ENCODE peak calls at places on chromosome 10, in nine cellular contexts. One of them, this sample, is unnamed.

GRCh38 chr10:90857635-90858488 is at the start of gene HTR7:
- DNase-seq in ecto neural progenitor cell: peak; percentile 84
- DNase-seq in substantia nigra: peak; percentile 35
- DNase-seq in GM23338: peak; percentile 76
- DNase-seq in HS-5: no peak
- DNase-seq in CD8-positive, alpha-beta memory T cell: peak; percentile 70
- DNase-seq in neural crest cell: peak; percentile 62
- DNase-seq in T-cell: peak; percentile 42
- DNase-seq in AG08395: peak; percentile 57
- DNase-seq in this sample: peak; percentile 80

GRCh38 chr10:76036410-76036940 is 605.1 kb downstream of the LRMDA start:
- DNase-seq in ecto neural progenitor cell: peak; percentile 80
- DNase-seq in substantia nigra: peak; percentile 71
- DNase-seq in GM23338: peak; percentile 78
- DNase-seq in HS-5: no peak
- DNase-seq in CD8-positive, alpha-beta memory T cell: no peak
- DNase-seq in neural crest cell: peak; percentile 77
- DNase-seq in T-cell: peak; percentile 7
- DNase-seq in AG08395: peak; percentile 84
- DNase-seq in this sample: peak; percentile 48

GRCh38 chr10:30013684-30014246 is 45.6 kb downstream of the JCAD start:
- DNase-seq in ecto neural progenitor cell: no peak
- DNase-seq in substantia nigra: no peak
- DNase-seq in GM23338: no peak
- DNase-seq in HS-5: no peak
- DNase-seq in CD8-positive, alpha-beta memory T cell: no peak
- DNase-seq in neural crest cell: no peak
- DNase-seq in T-cell: no peak
- DNase-seq in AG08395: no peak
- DNase-seq in this sample: peak; percentile 41

GRCh38 chr10:58457761-58458616 is 54.7 kb upstream of the BICC1 start:
- DNase-seq in ecto neural progenitor cell: no peak
- DNase-seq in substantia nigra: no peak
- DNase-seq in GM23338: no peak
- DNase-seq in HS-5: peak; percentile 57
- DNase-seq in CD8-positive, alpha-beta memory T cell: no peak
- DNase-seq in neural crest cell: no peak
- DNase-seq in T-cell: no peak
- DNase-seq in AG08395: peak; percentile 77
- DNase-seq in this sample: no peak

GRCh38 chr10:118565301-118566075 is 30.0 kb downstream of the PRLHR start:
- DNase-seq in ecto neural progenitor cell: peak; percentile 32
- DNase-seq in substantia nigra: no peak
- DNase-seq in GM23338: no peak
- DNase-seq in HS-5: no peak
- DNase-seq in CD8-positive, alpha-beta memory T cell: no peak
- DNase-seq in neural crest cell: no peak
- DNase-seq in T-cell: no peak
- DNase-seq in AG08395: no peak
- DNase-seq in this sample: no peak

GRCh38 chr10:4073912-4074311 is 288.9 kb upstream of the KLF6 start:
- DNase-seq in ecto neural progenitor cell: no peak
- DNase-seq in substantia nigra: no peak
- DNase-seq in GM23338: no peak
- DNase-seq in HS-5: no peak
- DNase-seq in CD8-positive, alpha-beta memory T cell: no peak
- DNase-seq in neural crest cell: no peak
- DNase-seq in T-cell: no peak
- DNase-seq in AG08395: peak; percentile 79
- DNase-seq in this sample: no peak

GRCh38 chr10:12324530-12324929 is 24.8 kb upstream of the CAMK1D start:
- DNase-seq in ecto neural progenitor cell: no peak
- DNase-seq in substantia nigra: no peak
- DNase-seq in GM23338: no peak
- DNase-seq in HS-5: no peak
- DNase-seq in CD8-positive, alpha-beta memory T cell: no peak
- DNase-seq in neural crest cell: no peak
- DNase-seq in T-cell: no peak
- DNase-seq in AG08395: no peak
- DNase-seq in this sample: no peak

GRCh38 chr10:115092555-115093285 is 445 bp upstream of the ATRNL1 start:
- DNase-seq in ecto neural progenitor cell: peak; percentile 76
- DNase-seq in substantia nigra: no peak
- DNase-seq in GM23338: peak; percentile 77
- DNase-seq in HS-5: no peak
- DNase-seq in CD8-positive, alpha-beta memory T cell: peak; percentile 20
- DNase-seq in neural crest cell: peak; percentile 59
- DNase-seq in T-cell: no peak
- DNase-seq in AG08395: no peak
- DNase-seq in this sample: peak; percentile 55

GRCh38 chr10:7546365-7546967 is 120.3 kb downstream of the ITIH5 start:
- DNase-seq in ecto neural progenitor cell: no peak
- DNase-seq in substantia nigra: no peak
- DNase-seq in GM23338: no peak
- DNase-seq in HS-5: no peak
- DNase-seq in CD8-positive, alpha-beta memory T cell: no peak
- DNase-seq in neural crest cell: no peak
- DNase-seq in T-cell: no peak
- DNase-seq in AG08395: no peak
- DNase-seq in this sample: no peak

GRCh38 chr10:126955396-126955795 is 50.2 kb downstream of the DOCK1 start:
- DNase-seq in ecto neural progenitor cell: no peak
- DNase-seq in substantia nigra: peak; percentile 50
- DNase-seq in GM23338: no peak
- DNase-seq in HS-5: no peak
- DNase-seq in CD8-positive, alpha-beta memory T cell: no peak
- DNase-seq in neural crest cell: no peak
- DNase-seq in T-cell: no peak
- DNase-seq in AG08395: no peak
- DNase-seq in this sample: no peak

GRCh38 chr10:60281331-60281730 is 108.3 kb downstream of the ANK3 start:
- DNase-seq in ecto neural progenitor cell: no peak
- DNase-seq in substantia nigra: no peak
- DNase-seq in GM23338: no peak
- DNase-seq in HS-5: no peak
- DNase-seq in CD8-positive, alpha-beta memory T cell: no peak
- DNase-seq in neural crest cell: no peak
- DNase-seq in T-cell: no peak
- DNase-seq in AG08395: no peak
- DNase-seq in this sample: no peak

GRCh38 chr10:60611291-60611747 is 167.0 kb upstream of the CDK1 start:
- DNase-seq in ecto neural progenitor cell: no peak
- DNase-seq in substantia nigra: no peak
- DNase-seq in GM23338: peak; percentile 39
- DNase-seq in HS-5: peak; percentile 82
- DNase-seq in CD8-positive, alpha-beta memory T cell: no peak
- DNase-seq in neural crest cell: no peak
- DNase-seq in T-cell: no peak
- DNase-seq in AG08395: peak; percentile 71
- DNase-seq in this sample: peak; percentile 15

GRCh38 chr10:62045765-62046521 is 144.4 kb downstream of the ARID5B start:
- DNase-seq in ecto neural progenitor cell: no peak
- DNase-seq in substantia nigra: no peak
- DNase-seq in GM23338: no peak
- DNase-seq in HS-5: no peak
- DNase-seq in CD8-positive, alpha-beta memory T cell: no peak
- DNase-seq in neural crest cell: no peak
- DNase-seq in T-cell: no peak
- DNase-seq in AG08395: peak; percentile 61
- DNase-seq in this sample: no peak

GRCh38 chr10:99779335-99779734 is 3.1 kb upstream of the ABCC2 start:
- DNase-seq in ecto neural progenitor cell: no peak
- DNase-seq in substantia nigra: no peak
- DNase-seq in GM23338: no peak
- DNase-seq in HS-5: peak; percentile 60
- DNase-seq in CD8-positive, alpha-beta memory T cell: no peak
- DNase-seq in neural crest cell: no peak
- DNase-seq in T-cell: no peak
- DNase-seq in AG08395: peak; percentile 30
- DNase-seq in this sample: peak; percentile 52

GRCh38 chr10:70966848-70967553 is 78.6 kb upstream of the PCBD1 start:
- DNase-seq in ecto neural progenitor cell: no peak
- DNase-seq in substantia nigra: no peak
- DNase-seq in GM23338: no peak
- DNase-seq in HS-5: no peak
- DNase-seq in CD8-positive, alpha-beta memory T cell: no peak
- DNase-seq in neural crest cell: no peak
- DNase-seq in T-cell: no peak
- DNase-seq in AG08395: no peak
- DNase-seq in this sample: no peak

GRCh38 chr10:122911889-122912484 is 1.6 kb downstream of the FAM24A start:
- DNase-seq in ecto neural progenitor cell: peak; percentile 86
- DNase-seq in substantia nigra: peak; percentile 14
- DNase-seq in GM23338: peak; percentile 84
- DNase-seq in HS-5: no peak
- DNase-seq in CD8-positive, alpha-beta memory T cell: peak; percentile 35
- DNase-seq in neural crest cell: peak; percentile 71
- DNase-seq in T-cell: peak; percentile 41
- DNase-seq in AG08395: peak; percentile 70
- DNase-seq in this sample: peak; percentile 53

GRCh38 chr10:95656291-95657164 is at the start of gene ALDH18A1:
- DNase-seq in ecto neural progenitor cell: peak; percentile 94
- DNase-seq in substantia nigra: peak; percentile 89
- DNase-seq in GM23338: peak; percentile 93
- DNase-seq in HS-5: peak; percentile 59
- DNase-seq in CD8-positive, alpha-beta memory T cell: peak; percentile 94
- DNase-seq in neural crest cell: peak; percentile 95
- DNase-seq in T-cell: peak; percentile 79
- DNase-seq in AG08395: peak; percentile 95
- DNase-seq in this sample: peak; percentile 93

GRCh38 chr10:128087884-128088695 is 38.1 kb downstream of the MKI67 start:
- DNase-seq in ecto neural progenitor cell: no peak
- DNase-seq in substantia nigra: no peak
- DNase-seq in GM23338: peak; percentile 57
- DNase-seq in HS-5: no peak
- DNase-seq in CD8-positive, alpha-beta memory T cell: no peak
- DNase-seq in neural crest cell: no peak
- DNase-seq in T-cell: no peak
- DNase-seq in AG08395: no peak
- DNase-seq in this sample: peak; percentile 33

GRCh38 chr10:63976538-63976937 is 455.3 kb downstream of the REEP3 start:
- DNase-seq in ecto neural progenitor cell: peak; percentile 69
- DNase-seq in substantia nigra: peak; percentile 19
- DNase-seq in GM23338: peak; percentile 82
- DNase-seq in HS-5: no peak
- DNase-seq in CD8-positive, alpha-beta memory T cell: no peak
- DNase-seq in neural crest cell: peak; percentile 51
- DNase-seq in T-cell: no peak
- DNase-seq in AG08395: peak; percentile 57
- DNase-seq in this sample: peak; percentile 49

GRCh38 chr10:105159268-105159667 is 518.2 kb downstream of the SORCS3 start:
- DNase-seq in ecto neural progenitor cell: no peak
- DNase-seq in substantia nigra: no peak
- DNase-seq in GM23338: no peak
- DNase-seq in HS-5: no peak
- DNase-seq in CD8-positive, alpha-beta memory T cell: no peak
- DNase-seq in neural crest cell: no peak
- DNase-seq in T-cell: no peak
- DNase-seq in AG08395: no peak
- DNase-seq in this sample: no peak

GRCh38 chr10:126670056-126670743 is at the start of gene C10orf90:
- DNase-seq in ecto neural progenitor cell: no peak
- DNase-seq in substantia nigra: peak; percentile 54
- DNase-seq in GM23338: no peak
- DNase-seq in HS-5: no peak
- DNase-seq in CD8-positive, alpha-beta memory T cell: no peak
- DNase-seq in neural crest cell: no peak
- DNase-seq in T-cell: no peak
- DNase-seq in AG08395: no peak
- DNase-seq in this sample: no peak

GRCh38 chr10:68543004-68543918 is 15.9 kb upstream of the SLC25A16 start:
- DNase-seq in ecto neural progenitor cell: no peak
- DNase-seq in substantia nigra: no peak
- DNase-seq in GM23338: no peak
- DNase-seq in HS-5: no peak
- DNase-seq in CD8-positive, alpha-beta memory T cell: no peak
- DNase-seq in neural crest cell: no peak
- DNase-seq in T-cell: no peak
- DNase-seq in AG08395: peak; percentile 37
- DNase-seq in this sample: no peak

GRCh38 chr10:23035569-23035968 is 59.8 kb upstream of the MSRB2 start:
- DNase-seq in ecto neural progenitor cell: no peak
- DNase-seq in substantia nigra: peak; percentile 19
- DNase-seq in GM23338: peak; percentile 84
- DNase-seq in HS-5: no peak
- DNase-seq in CD8-positive, alpha-beta memory T cell: no peak
- DNase-seq in neural crest cell: no peak
- DNase-seq in T-cell: no peak
- DNase-seq in AG08395: no peak
- DNase-seq in this sample: no peak

GRCh38 chr10:47059606-47060311 is 148.5 kb downstream of the PTPN20 start:
- DNase-seq in ecto neural progenitor cell: no peak
- DNase-seq in substantia nigra: no peak
- DNase-seq in GM23338: no peak
- DNase-seq in HS-5: no peak
- DNase-seq in CD8-positive, alpha-beta memory T cell: no peak
- DNase-seq in neural crest cell: no peak
- DNase-seq in T-cell: no peak
- DNase-seq in AG08395: no peak
- DNase-seq in this sample: no peak

GRCh38 chr10:19921300-19922140 is 105.3 kb downstream of the PLXDC2 start:
- DNase-seq in ecto neural progenitor cell: no peak
- DNase-seq in substantia nigra: no peak
- DNase-seq in GM23338: no peak
- DNase-seq in HS-5: no peak
- DNase-seq in CD8-positive, alpha-beta memory T cell: no peak
- DNase-seq in neural crest cell: no peak
- DNase-seq in T-cell: no peak
- DNase-seq in AG08395: peak; percentile 50
- DNase-seq in this sample: no peak

GRCh38 chr10:44567471-44567870 is 182.6 kb upstream of the CXCL12 start:
- DNase-seq in ecto neural progenitor cell: no peak
- DNase-seq in substantia nigra: no peak
- DNase-seq in GM23338: no peak
- DNase-seq in HS-5: peak; percentile 5
- DNase-seq in CD8-positive, alpha-beta memory T cell: no peak
- DNase-seq in neural crest cell: no peak
- DNase-seq in T-cell: no peak
- DNase-seq in AG08395: no peak
- DNase-seq in this sample: no peak

GRCh38 chr10:118501171-118501570 is 94.3 kb downstream of the PRLHR start:
- DNase-seq in ecto neural progenitor cell: no peak
- DNase-seq in substantia nigra: no peak
- DNase-seq in GM23338: no peak
- DNase-seq in HS-5: no peak
- DNase-seq in CD8-positive, alpha-beta memory T cell: no peak
- DNase-seq in neural crest cell: no peak
- DNase-seq in T-cell: no peak
- DNase-seq in AG08395: peak; percentile 47
- DNase-seq in this sample: no peak

GRCh38 chr10:120318862-120319261 is 138.2 kb upstream of the PLPP4 start:
- DNase-seq in ecto neural progenitor cell: no peak
- DNase-seq in substantia nigra: no peak
- DNase-seq in GM23338: no peak
- DNase-seq in HS-5: no peak
- DNase-seq in CD8-positive, alpha-beta memory T cell: no peak
- DNase-seq in neural crest cell: no peak
- DNase-seq in T-cell: no peak
- DNase-seq in AG08395: no peak
- DNase-seq in this sample: no peak

GRCh38 chr10:118505363-118505762 is 90.1 kb downstream of the PRLHR start:
- DNase-seq in ecto neural progenitor cell: no peak
- DNase-seq in substantia nigra: no peak
- DNase-seq in GM23338: no peak
- DNase-seq in HS-5: no peak
- DNase-seq in CD8-positive, alpha-beta memory T cell: no peak
- DNase-seq in neural crest cell: no peak
- DNase-seq in T-cell: no peak
- DNase-seq in AG08395: no peak
- DNase-seq in this sample: no peak

GRCh38 chr10:70433581-70434280 is 7.8 kb downstream of the NODAL start:
- DNase-seq in ecto neural progenitor cell: no peak
- DNase-seq in substantia nigra: no peak
- DNase-seq in GM23338: no peak
- DNase-seq in HS-5: peak; percentile 23
- DNase-seq in CD8-positive, alpha-beta memory T cell: no peak
- DNase-seq in neural crest cell: no peak
- DNase-seq in T-cell: no peak
- DNase-seq in AG08395: peak; percentile 56
- DNase-seq in this sample: no peak